ENCODE peak calls at places on chromosome 9, in four cellular contexts. One of them, this sample, is unnamed. For H3K36me3, the result is how much of the 10 kb centered on the place peaks cover.

GRCh38 chr9:128809831-128810230 is 8.5 kb upstream of the ENDOG start:
- DNase-seq in testis: no peak
- DNase-seq in right lobe of liver: no peak
- DNase-seq in breast epithelium: no peak
- DNase-seq in this sample: no peak

GRCh38 chr9:88006511-88007290 is 32.4 kb upstream of the CDK20 start:
- DNase-seq in testis: no peak
- DNase-seq in right lobe of liver: no peak
- DNase-seq in breast epithelium: no peak
- DNase-seq in this sample: no peak

GRCh38 chr9:95852059-95853032 is 23.1 kb upstream of the ERCC6L2 start:
- DNase-seq in testis: no peak
- DNase-seq in right lobe of liver: no peak
- DNase-seq in breast epithelium: no peak
- DNase-seq in this sample: no peak

GRCh38 chr9:138045541-138046490 is 168.2 kb downstream of the CACNA1B start:
- DNase-seq in testis: peak
- DNase-seq in right lobe of liver: no peak
- DNase-seq in breast epithelium: peak
- DNase-seq in this sample: no peak

GRCh38 chr9:134858051-134858841 is 22.4 kb upstream of the FCN2 start:
- DNase-seq in testis: peak
- DNase-seq in right lobe of liver: peak
- DNase-seq in breast epithelium: peak
- DNase-seq in this sample: no peak

GRCh38 chr9:93954436-93955355 is at the start of gene BARX1:
- DNase-seq in testis: no peak
- DNase-seq in right lobe of liver: no peak
- DNase-seq in breast epithelium: no peak
- DNase-seq in this sample: peak

GRCh38 chr9:86891886-86892437 is 55.3 kb downstream of the GAS1 start:
- DNase-seq in testis: no peak
- DNase-seq in right lobe of liver: no peak
- DNase-seq in breast epithelium: no peak
- DNase-seq in this sample: no peak

GRCh38 chr9:78903581-78903980 is 606.7 kb downstream of the PSAT1 start:
- DNase-seq in testis: no peak
- DNase-seq in right lobe of liver: no peak
- DNase-seq in breast epithelium: no peak
- DNase-seq in this sample: no peak

GRCh38 chr9:34633851-34634550 is 3.6 kb downstream of the SIGMAR1 start:
- DNase-seq in testis: peak
- DNase-seq in right lobe of liver: peak
- DNase-seq in breast epithelium: no peak
- DNase-seq in this sample: peak

GRCh38 chr9:85224729-85225128 is 517.0 kb downstream of the AGTPBP1 start:
- DNase-seq in testis: no peak
- DNase-seq in right lobe of liver: no peak
- DNase-seq in breast epithelium: no peak
- DNase-seq in this sample: no peak

DNA sequence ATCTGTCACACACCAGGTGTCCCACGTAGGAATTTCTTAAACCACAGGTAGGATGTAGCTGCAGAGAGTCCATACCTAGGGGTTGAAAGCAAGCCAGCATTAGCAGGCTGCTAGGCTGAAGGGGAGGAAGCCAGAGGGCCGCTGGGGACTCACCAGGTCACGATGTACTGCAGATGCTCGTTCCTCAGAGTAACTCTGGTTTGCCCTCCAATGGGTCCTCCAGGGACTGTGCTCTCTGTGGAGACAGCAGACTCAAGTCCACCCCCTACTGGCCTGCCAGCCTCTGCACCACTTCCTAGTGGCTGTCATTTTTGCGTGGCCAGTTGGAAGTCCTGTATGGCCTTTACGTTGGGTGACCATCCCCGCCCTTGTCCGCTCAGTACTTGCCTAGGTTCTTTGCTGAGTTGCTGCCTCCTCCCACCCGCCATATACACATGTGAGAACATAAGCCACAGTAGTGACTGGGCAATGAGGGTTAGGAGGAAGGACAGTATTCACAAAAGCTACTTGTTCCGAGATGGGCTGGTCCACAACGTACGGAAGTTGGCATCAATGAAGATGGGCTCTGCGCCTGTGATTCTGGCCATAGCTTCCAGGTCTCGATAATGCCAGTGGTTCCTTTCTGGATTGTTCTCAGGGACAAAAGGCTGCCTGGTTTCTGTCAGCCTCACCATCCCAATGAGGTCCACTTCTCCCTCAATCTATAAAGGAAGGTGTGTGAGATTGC is 4.1 kb downstream of the RPL7A start:
- DNase-seq in testis: no peak
- DNase-seq in right lobe of liver: no peak
- DNase-seq in breast epithelium: no peak
- DNase-seq in this sample: no peak
- TF ChIP-seq POLR2A in testis: no peak
- TF ChIP-seq POLR2A in right lobe of liver: no peak
- TF ChIP-seq POLR2A in breast epithelium: no peak
- TF ChIP-seq POLR2A in this sample: no peak

GRCh38 chr9:131461166-131461565 is 41.6 kb upstream of the POMT1 start:
- DNase-seq in testis: no peak
- DNase-seq in right lobe of liver: peak
- DNase-seq in breast epithelium: peak
- DNase-seq in this sample: no peak

GRCh38 chr9:131469369-131469768 is 33.3 kb upstream of the POMT1 start:
- DNase-seq in testis: no peak
- DNase-seq in right lobe of liver: peak
- DNase-seq in breast epithelium: peak
- DNase-seq in this sample: no peak

GRCh38 chr9:131467214-131467935 is 35.3 kb upstream of the POMT1 start:
- DNase-seq in testis: peak
- DNase-seq in right lobe of liver: peak
- DNase-seq in breast epithelium: peak
- DNase-seq in this sample: no peak

GRCh38 chr9:131468031-131468430 is 34.7 kb upstream of the POMT1 start:
- DNase-seq in testis: no peak
- DNase-seq in right lobe of liver: no peak
- DNase-seq in breast epithelium: no peak
- DNase-seq in this sample: no peak

DNA sequence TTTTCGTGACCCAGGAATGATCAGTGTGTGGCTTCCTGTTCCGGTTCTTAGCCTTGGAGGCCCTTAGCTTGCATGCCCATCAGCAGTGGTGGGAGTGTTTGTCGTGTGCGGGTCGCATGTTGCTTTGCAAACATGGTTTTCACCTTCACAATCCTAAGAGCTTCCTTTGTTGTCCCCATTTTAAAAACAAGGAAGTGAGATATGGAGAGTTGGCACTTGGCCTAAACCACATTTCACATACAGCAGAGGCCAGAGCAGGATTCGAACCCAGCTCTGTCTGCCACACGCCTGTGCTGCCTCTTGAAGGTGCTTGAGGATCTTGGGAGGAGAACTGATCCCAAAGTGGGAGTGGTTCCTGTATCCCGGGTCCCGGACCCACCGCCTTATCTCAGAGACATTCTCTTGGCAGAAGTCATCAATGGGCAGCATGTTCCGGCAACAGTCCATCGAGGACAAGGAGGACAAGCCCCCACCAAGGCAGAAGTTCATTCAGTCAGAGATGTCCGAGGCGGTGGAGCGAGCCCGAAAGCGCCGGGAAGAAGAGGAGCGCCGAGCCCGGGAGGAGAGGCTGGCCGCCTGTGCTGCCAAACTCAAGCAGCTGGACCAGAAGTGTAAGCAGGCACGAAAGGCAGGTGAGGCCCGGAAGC is 38.2 kb upstream of the POMT1 start:
- DNase-seq in testis: no peak
- DNase-seq in right lobe of liver: peak
- DNase-seq in breast epithelium: peak
- DNase-seq in this sample: no peak
- H3K36me3 ChIP-seq in testis: under half
- H3K36me3 ChIP-seq in right lobe of liver: under half
- H3K36me3 ChIP-seq in breast epithelium: under half
- H3K36me3 ChIP-seq in this sample: half or more

GRCh38 chr9:136997830-136998234 is 1.5 kb upstream of the CLIC3 start:
- DNase-seq in testis: no peak
- DNase-seq in right lobe of liver: no peak
- DNase-seq in breast epithelium: no peak
- DNase-seq in this sample: no peak

GRCh38 chr9:136997355-136997754 is 987 bp upstream of the CLIC3 start:
- DNase-seq in testis: no peak
- DNase-seq in right lobe of liver: no peak
- DNase-seq in breast epithelium: no peak
- DNase-seq in this sample: no peak

GRCh38 chr9:137001857-137002645 is 5.7 kb upstream of the CLIC3 start:
- DNase-seq in testis: no peak
- DNase-seq in right lobe of liver: no peak
- DNase-seq in breast epithelium: no peak
- DNase-seq in this sample: no peak

GRCh38 chr9:137002646-137003041 is 6.3 kb upstream of the CLIC3 start:
- DNase-seq in testis: no peak
- DNase-seq in right lobe of liver: no peak
- DNase-seq in breast epithelium: no peak
- DNase-seq in this sample: no peak

GRCh38 chr9:137000177-137000930 is 4.0 kb upstream of the CLIC3 start:
- DNase-seq in testis: no peak
- DNase-seq in right lobe of liver: no peak
- DNase-seq in breast epithelium: no peak
- DNase-seq in this sample: no peak
- H3K27ac ChIP-seq in testis: no peak
- H3K27ac ChIP-seq in right lobe of liver: no peak
- H3K27ac ChIP-seq in breast epithelium: peak
- H3K27ac ChIP-seq in this sample: no peak

DNA sequence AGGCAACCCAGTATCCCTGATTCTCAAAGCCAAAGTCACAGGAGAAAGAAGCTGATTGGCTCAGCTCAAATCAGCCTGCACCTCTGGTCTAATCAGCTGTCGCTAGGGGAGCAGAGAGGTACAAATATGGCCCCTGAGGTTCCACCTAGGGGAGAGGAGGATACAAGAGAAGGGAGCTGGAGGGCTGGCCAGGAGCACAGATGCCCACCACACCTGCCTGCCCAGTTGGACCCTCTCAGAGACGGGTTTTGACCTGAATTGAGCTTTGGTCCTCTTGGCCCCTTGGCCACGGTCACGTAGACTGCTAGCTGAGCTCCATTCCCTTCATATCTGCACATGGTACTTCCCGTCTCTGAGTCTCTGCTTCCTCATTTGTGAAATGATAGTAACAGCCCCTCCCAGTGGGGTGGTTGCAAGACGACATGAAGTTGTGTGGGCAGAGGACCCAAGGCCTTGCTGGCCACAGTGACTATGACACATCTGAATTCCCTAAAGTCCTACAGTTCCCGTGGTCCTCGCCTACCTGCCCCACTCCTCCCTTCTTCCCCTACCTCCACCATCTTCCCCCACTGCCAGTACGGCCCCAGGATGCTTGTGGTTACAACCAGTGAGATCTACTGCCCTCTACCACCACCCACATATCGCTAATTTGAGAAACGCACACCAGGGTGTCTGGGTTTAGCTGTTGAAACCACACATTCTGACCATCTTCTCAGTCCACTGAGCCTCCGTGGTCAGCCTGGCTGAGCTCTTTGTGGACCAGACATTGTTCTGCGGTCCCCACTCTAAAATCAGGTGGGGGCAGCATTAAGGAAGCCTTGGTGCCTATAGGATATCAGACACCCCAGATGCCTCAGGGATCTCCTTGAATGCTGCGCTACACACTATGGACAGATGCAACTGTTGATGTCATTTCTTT is 60.3 kb upstream of the NEK6 start:
- DNase-seq in testis: peak
- DNase-seq in right lobe of liver: peak
- DNase-seq in breast epithelium: peak
- DNase-seq in this sample: peak
- TF ChIP-seq POLR2A in testis: no peak
- TF ChIP-seq POLR2A in right lobe of liver: no peak
- TF ChIP-seq POLR2A in breast epithelium: no peak
- TF ChIP-seq POLR2A in this sample: no peak

DNA sequence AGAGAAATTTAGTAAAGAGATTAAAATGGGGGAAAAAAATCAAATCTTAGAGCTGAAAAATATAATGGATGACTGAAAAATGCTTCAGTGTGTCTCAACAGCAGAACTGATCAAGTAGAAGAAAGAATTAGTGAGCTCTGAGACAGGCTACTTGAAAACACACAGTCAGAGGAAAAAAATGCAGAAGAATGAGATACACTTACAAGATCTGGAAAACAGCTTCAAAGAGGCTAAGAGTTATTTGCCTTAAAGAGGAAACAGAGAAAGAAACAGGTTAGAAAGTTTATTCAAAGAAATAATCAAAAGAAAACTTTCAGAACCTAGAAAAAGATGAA is 70.5 kb upstream of the OR2K2 start:
- DNase-seq in testis: no peak
- DNase-seq in right lobe of liver: no peak
- DNase-seq in breast epithelium: no peak
- DNase-seq in this sample: no peak
- H3K36me3 ChIP-seq in testis: under half
- H3K36me3 ChIP-seq in right lobe of liver: under half
- H3K36me3 ChIP-seq in breast epithelium: under half
- H3K36me3 ChIP-seq in this sample: under half

GRCh38 chr9:6712041-6712440 is 45.7 kb upstream of the KDM4C start:
- DNase-seq in testis: no peak
- DNase-seq in right lobe of liver: no peak
- DNase-seq in breast epithelium: no peak
- DNase-seq in this sample: no peak
- H3K27ac ChIP-seq in testis: no peak
- H3K27ac ChIP-seq in right lobe of liver: no peak
- H3K27ac ChIP-seq in breast epithelium: no peak
- H3K27ac ChIP-seq in this sample: no peak

GRCh38 chr9:98225015-98225442 is 30.4 kb downstream of the TBC1D2 start:
- DNase-seq in testis: no peak
- DNase-seq in right lobe of liver: peak
- DNase-seq in breast epithelium: no peak
- DNase-seq in this sample: no peak
- TF ChIP-seq POLR2A in testis: no peak
- TF ChIP-seq POLR2A in right lobe of liver: no peak
- TF ChIP-seq POLR2A in breast epithelium: no peak
- TF ChIP-seq POLR2A in this sample: no peak